ENCODE peak calls at places on chromosomes 13 and 19, in nine cellular contexts. One of them, this sample, is unnamed.

GRCh38 chr19:33832633-33833032 is 36.0 kb downstream of the KCTD15 start:
- DNase-seq in endothelial cell of umbilical vein: no peak
- DNase-seq in ovary: no peak
- DNase-seq in NB4: no peak
- DNase-seq in tibial nerve: no peak
- DNase-seq in adrenal gland: no peak
- DNase-seq in prostate gland: no peak
- DNase-seq in A549: no peak
- DNase-seq in body of pancreas: no peak
- DNase-seq in this sample: no peak

GRCh38 chr13:70255406-70255991 is 147.2 kb upstream of the KLHL1 start:
- DNase-seq in endothelial cell of umbilical vein: no peak
- DNase-seq in ovary: no peak
- DNase-seq in NB4: no peak
- DNase-seq in tibial nerve: no peak
- DNase-seq in adrenal gland: no peak
- DNase-seq in prostate gland: no peak
- DNase-seq in A549: no peak
- DNase-seq in body of pancreas: no peak
- DNase-seq in this sample: no peak

GRCh38 chr19:51295382-51296126 is 15.9 kb upstream of the IGLON5 start:
- DNase-seq in endothelial cell of umbilical vein: no peak
- DNase-seq in ovary: no peak
- DNase-seq in NB4: no peak
- DNase-seq in tibial nerve: no peak
- DNase-seq in adrenal gland: no peak
- DNase-seq in prostate gland: no peak
- DNase-seq in A549: no peak
- DNase-seq in body of pancreas: no peak
- DNase-seq in this sample: no peak

GRCh38 chr19:5790573-5791520 is at the start of gene DUS3L:
- DNase-seq in endothelial cell of umbilical vein: peak; percentile 99
- DNase-seq in ovary: peak; percentile 97
- DNase-seq in NB4: peak; percentile 96
- DNase-seq in tibial nerve: peak; percentile 94
- DNase-seq in adrenal gland: peak; percentile 98
- DNase-seq in prostate gland: peak; percentile 97
- DNase-seq in A549: peak; percentile 98
- DNase-seq in body of pancreas: peak; percentile 98
- DNase-seq in this sample: peak; percentile 99

GRCh38 chr19:32692727-32693061 is 1.1 kb downstream of the NUDT19 start:
- DNase-seq in endothelial cell of umbilical vein: no peak
- DNase-seq in ovary: no peak
- DNase-seq in NB4: peak; percentile 41
- DNase-seq in tibial nerve: no peak
- DNase-seq in adrenal gland: no peak
- DNase-seq in prostate gland: no peak
- DNase-seq in A549: peak; percentile 61
- DNase-seq in body of pancreas: no peak
- DNase-seq in this sample: no peak

GRCh38 chr19:50717026-50717723 is 2.4 kb downstream of the SHANK1 start:
- DNase-seq in endothelial cell of umbilical vein: no peak
- DNase-seq in ovary: no peak
- DNase-seq in NB4: peak; percentile 29
- DNase-seq in tibial nerve: no peak
- DNase-seq in adrenal gland: peak; percentile 30
- DNase-seq in prostate gland: no peak
- DNase-seq in A549: no peak
- DNase-seq in body of pancreas: no peak
- DNase-seq in this sample: no peak

GRCh38 chr13:47680752-47681151 is 320.3 kb downstream of the SUCLA2 start:
- DNase-seq in endothelial cell of umbilical vein: no peak
- DNase-seq in ovary: no peak
- DNase-seq in NB4: no peak
- DNase-seq in tibial nerve: no peak
- DNase-seq in adrenal gland: no peak
- DNase-seq in prostate gland: no peak
- DNase-seq in A549: no peak
- DNase-seq in body of pancreas: no peak
- DNase-seq in this sample: no peak

GRCh38 chr19:35247526-35248309 is 1.1 kb upstream of the LSR start:
- DNase-seq in endothelial cell of umbilical vein: no peak
- DNase-seq in ovary: peak; percentile 29
- DNase-seq in NB4: no peak
- DNase-seq in tibial nerve: no peak
- DNase-seq in adrenal gland: peak; percentile 85
- DNase-seq in prostate gland: peak; percentile 88
- DNase-seq in A549: peak; percentile 64
- DNase-seq in body of pancreas: peak; percentile 96
- DNase-seq in this sample: peak; percentile 54

GRCh38 chr19:19615086-19615485 is 3.4 kb downstream of the PBX4 start:
- DNase-seq in endothelial cell of umbilical vein: no peak
- DNase-seq in ovary: no peak
- DNase-seq in NB4: peak; percentile 37
- DNase-seq in tibial nerve: no peak
- DNase-seq in adrenal gland: no peak
- DNase-seq in prostate gland: no peak
- DNase-seq in A549: peak; percentile 21
- DNase-seq in body of pancreas: no peak
- DNase-seq in this sample: no peak

GRCh38 chr13:111480976-111481375 is 160.5 kb downstream of the TEX29 start:
- DNase-seq in endothelial cell of umbilical vein: no peak
- DNase-seq in ovary: no peak
- DNase-seq in NB4: no peak
- DNase-seq in tibial nerve: no peak
- DNase-seq in adrenal gland: no peak
- DNase-seq in prostate gland: no peak
- DNase-seq in A549: no peak
- DNase-seq in body of pancreas: peak; percentile 30
- DNase-seq in this sample: no peak

GRCh38 chr19:8399681-8400188 is 9.6 kb downstream of the RAB11B start:
- DNase-seq in endothelial cell of umbilical vein: no peak
- DNase-seq in ovary: no peak
- DNase-seq in NB4: no peak
- DNase-seq in tibial nerve: no peak
- DNase-seq in adrenal gland: no peak
- DNase-seq in prostate gland: no peak
- DNase-seq in A549: no peak
- DNase-seq in body of pancreas: no peak
- DNase-seq in this sample: no peak

GRCh38 chr19:33502991-33503790 is 18.4 kb downstream of the PEPD start:
- DNase-seq in endothelial cell of umbilical vein: no peak
- DNase-seq in ovary: no peak
- DNase-seq in NB4: no peak
- DNase-seq in tibial nerve: no peak
- DNase-seq in adrenal gland: no peak
- DNase-seq in prostate gland: no peak
- DNase-seq in A549: no peak
- DNase-seq in body of pancreas: no peak
- DNase-seq in this sample: no peak

GRCh38 chr19:8491574-8491973 is 10.9 kb downstream of the PRAM1 start:
- DNase-seq in endothelial cell of umbilical vein: no peak
- DNase-seq in ovary: no peak
- DNase-seq in NB4: peak; percentile 63
- DNase-seq in tibial nerve: no peak
- DNase-seq in adrenal gland: no peak
- DNase-seq in prostate gland: no peak
- DNase-seq in A549: peak; percentile 26
- DNase-seq in body of pancreas: no peak
- DNase-seq in this sample: no peak

GRCh38 chr19:1920644-1921043 is 15.4 kb downstream of the ADAT3 start:
- DNase-seq in endothelial cell of umbilical vein: no peak
- DNase-seq in ovary: no peak
- DNase-seq in NB4: no peak
- DNase-seq in tibial nerve: no peak
- DNase-seq in adrenal gland: no peak
- DNase-seq in prostate gland: no peak
- DNase-seq in A549: no peak
- DNase-seq in body of pancreas: no peak
- DNase-seq in this sample: no peak

GRCh38 chr19:1923319-1923718 is 17.7 kb upstream of the CSNK1G2 start:
- DNase-seq in endothelial cell of umbilical vein: no peak
- DNase-seq in ovary: no peak
- DNase-seq in NB4: no peak
- DNase-seq in tibial nerve: no peak
- DNase-seq in adrenal gland: peak; percentile 44
- DNase-seq in prostate gland: no peak
- DNase-seq in A549: no peak
- DNase-seq in body of pancreas: no peak
- DNase-seq in this sample: no peak

GRCh38 chr19:1922803-1923202 is 17.6 kb downstream of the ADAT3 start:
- DNase-seq in endothelial cell of umbilical vein: no peak
- DNase-seq in ovary: no peak
- DNase-seq in NB4: no peak
- DNase-seq in tibial nerve: no peak
- DNase-seq in adrenal gland: no peak
- DNase-seq in prostate gland: no peak
- DNase-seq in A549: no peak
- DNase-seq in body of pancreas: no peak
- DNase-seq in this sample: no peak

GRCh38 chr19:1921326-1921725 is 16.1 kb downstream of the ADAT3 start:
- DNase-seq in endothelial cell of umbilical vein: no peak
- DNase-seq in ovary: no peak
- DNase-seq in NB4: no peak
- DNase-seq in tibial nerve: no peak
- DNase-seq in adrenal gland: no peak
- DNase-seq in prostate gland: no peak
- DNase-seq in A549: no peak
- DNase-seq in body of pancreas: no peak
- DNase-seq in this sample: no peak

GRCh38 chr19:1921825-1922224 is 16.6 kb downstream of the ADAT3 start:
- DNase-seq in endothelial cell of umbilical vein: no peak
- DNase-seq in ovary: no peak
- DNase-seq in NB4: no peak
- DNase-seq in tibial nerve: no peak
- DNase-seq in adrenal gland: no peak
- DNase-seq in prostate gland: no peak
- DNase-seq in A549: no peak
- DNase-seq in body of pancreas: no peak
- DNase-seq in this sample: no peak
- TF ChIP-seq POLR2A in endothelial cell of umbilical vein: no peak
- TF ChIP-seq POLR2A in ovary: no peak
- TF ChIP-seq POLR2A in NB4: no peak
- TF ChIP-seq POLR2A in tibial nerve: no peak
- TF ChIP-seq POLR2A in adrenal gland: no peak
- TF ChIP-seq POLR2A in prostate gland: no peak
- TF ChIP-seq POLR2A in A549: no peak
- TF ChIP-seq POLR2A in body of pancreas: no peak
- TF ChIP-seq POLR2A in this sample: no peak

DNA sequence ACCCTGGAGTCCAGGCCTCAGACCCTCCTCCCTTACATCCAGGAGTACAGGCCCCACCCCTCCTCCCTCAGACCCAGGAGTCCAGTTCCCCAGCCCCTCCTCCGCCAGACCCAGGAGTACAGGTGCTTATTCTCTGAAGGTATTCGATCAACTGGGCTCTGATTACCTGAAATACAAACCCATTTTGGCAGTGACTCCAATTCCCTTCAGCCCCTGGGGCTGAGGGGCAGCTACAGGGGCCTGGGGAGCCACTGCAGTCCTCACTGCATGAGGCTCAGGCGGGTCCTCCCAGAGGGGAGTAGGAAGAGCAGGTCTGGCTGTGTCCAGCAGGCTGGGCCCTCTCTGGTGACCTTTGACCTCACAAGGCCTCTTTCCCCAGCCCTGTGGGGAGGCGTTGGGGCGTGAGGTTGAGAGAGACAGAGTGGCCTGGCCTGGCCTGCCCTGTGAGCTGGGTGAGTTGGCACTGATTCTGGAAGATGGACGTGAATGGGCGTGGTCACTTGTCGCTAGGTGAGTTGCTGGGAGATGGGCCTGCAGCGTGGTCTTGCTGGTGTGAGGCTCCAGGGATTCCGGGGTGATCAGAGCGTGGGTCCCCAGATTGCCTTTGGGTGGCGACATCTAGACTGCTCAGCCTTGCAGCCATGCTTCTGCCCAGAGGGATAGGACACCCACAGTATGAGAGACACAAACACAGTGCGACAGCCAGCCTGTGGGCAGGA is 3.1 kb downstream of the BCAT2 start:
- DNase-seq in endothelial cell of umbilical vein: no peak
- DNase-seq in ovary: peak; percentile 44
- DNase-seq in NB4: peak; percentile 41
- DNase-seq in tibial nerve: no peak
- DNase-seq in adrenal gland: no peak
- DNase-seq in prostate gland: no peak
- DNase-seq in A549: peak; percentile 48
- DNase-seq in body of pancreas: peak; percentile 55
- DNase-seq in this sample: no peak
- TF ChIP-seq CTCF in endothelial cell of umbilical vein: no peak
- TF ChIP-seq CTCF in ovary: no peak
- TF ChIP-seq CTCF in NB4: no peak
- TF ChIP-seq CTCF in tibial nerve: no peak
- TF ChIP-seq CTCF in adrenal gland: no peak
- TF ChIP-seq CTCF in prostate gland: no peak
- TF ChIP-seq CTCF in A549: peak; percentile 14
- TF ChIP-seq CTCF in body of pancreas: no peak
- TF ChIP-seq CTCF in this sample: no peak

DNA sequence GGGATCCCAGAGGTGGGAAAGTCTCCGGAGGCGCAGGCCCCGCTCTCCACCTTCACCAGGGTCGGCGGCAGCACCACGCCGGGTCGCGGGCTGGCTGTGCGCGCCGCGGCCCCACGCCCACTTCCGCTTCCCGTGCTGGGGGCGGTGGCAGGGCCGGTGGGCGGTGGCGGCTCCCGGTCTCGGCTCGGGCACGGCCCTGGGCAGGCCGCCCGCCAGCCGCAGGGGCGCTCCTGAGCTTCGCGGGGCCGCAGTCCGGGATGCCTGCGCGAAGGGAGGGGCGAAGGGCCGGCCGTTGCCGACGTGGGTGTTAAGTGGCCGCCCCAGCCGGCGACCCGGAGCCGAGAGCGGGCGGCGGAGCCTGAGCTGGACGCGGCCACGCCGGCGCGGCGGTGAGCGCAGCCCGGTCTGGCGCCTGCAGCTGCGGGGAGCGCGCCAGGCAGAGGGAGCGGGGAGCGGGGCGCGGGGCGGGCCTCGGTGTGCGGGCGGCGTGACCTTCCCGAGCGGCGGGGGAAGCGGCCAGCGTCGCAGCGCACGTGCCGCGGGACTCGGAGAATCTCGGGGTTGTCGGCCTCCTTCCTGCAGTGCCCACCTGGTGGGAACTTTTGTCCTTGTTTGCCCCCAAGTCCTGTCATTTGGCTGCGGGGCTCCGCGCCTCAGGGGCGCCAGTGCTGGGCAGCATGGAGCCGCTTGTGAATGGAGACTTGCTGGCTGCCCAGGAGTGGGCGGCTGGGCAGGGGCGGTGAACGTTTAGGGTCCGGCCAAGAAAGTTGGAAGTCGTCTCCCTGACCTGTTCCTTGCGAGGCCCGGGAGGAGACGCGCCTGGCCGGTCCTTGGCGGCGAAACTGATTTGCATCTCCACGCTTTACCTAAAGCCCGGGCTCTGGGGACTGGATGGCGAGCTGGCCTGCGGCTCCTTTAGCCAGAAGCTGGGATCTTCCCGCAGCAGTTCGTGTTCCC is at the start of gene SLC25A15:
- DNase-seq in endothelial cell of umbilical vein: peak; percentile 82
- DNase-seq in ovary: peak; percentile 73
- DNase-seq in NB4: peak; percentile 91
- DNase-seq in tibial nerve: no peak
- DNase-seq in adrenal gland: peak; percentile 78
- DNase-seq in prostate gland: peak; percentile 31
- DNase-seq in A549: peak; percentile 82
- DNase-seq in body of pancreas: peak; percentile 89
- DNase-seq in this sample: no peak
- TF ChIP-seq POLR2A in endothelial cell of umbilical vein: peak; percentile 77
- TF ChIP-seq POLR2A in ovary: no peak
- TF ChIP-seq POLR2A in NB4: peak; percentile 79
- TF ChIP-seq POLR2A in tibial nerve: peak; percentile 39
- TF ChIP-seq POLR2A in adrenal gland: peak; percentile 68
- TF ChIP-seq POLR2A in prostate gland: peak; percentile 29
- TF ChIP-seq POLR2A in A549: peak; percentile 60
- TF ChIP-seq POLR2A in body of pancreas: peak; percentile 45
- TF ChIP-seq POLR2A in this sample: no peak

GRCh38 chr19:17305517-17306284 is at the start of gene MRPL34:
- DNase-seq in endothelial cell of umbilical vein: peak; percentile 99
- DNase-seq in ovary: peak; percentile 96
- DNase-seq in NB4: peak; percentile 99
- DNase-seq in tibial nerve: peak; percentile 82
- DNase-seq in adrenal gland: peak; percentile 99
- DNase-seq in prostate gland: peak; percentile 98
- DNase-seq in A549: peak; percentile 99
- DNase-seq in body of pancreas: peak; percentile 99
- DNase-seq in this sample: peak; percentile 95
- TF ChIP-seq CTCF in endothelial cell of umbilical vein: peak; percentile 78
- TF ChIP-seq CTCF in ovary: peak; percentile 85
- TF ChIP-seq CTCF in NB4: peak; percentile 66
- TF ChIP-seq CTCF in tibial nerve: peak; percentile 82
- TF ChIP-seq CTCF in adrenal gland: peak; percentile 95
- TF ChIP-seq CTCF in prostate gland: peak; percentile 97
- TF ChIP-seq CTCF in A549: peak; percentile 68
- TF ChIP-seq CTCF in body of pancreas: peak; percentile 71
- TF ChIP-seq CTCF in this sample: no peak

This sample was measured in lower leg skin.